ENCODE peak calls at places on chromosomes 13 and 19, in nine cellular contexts. Q is AG04450; N is endothelial cell; M is brain pericyte; P is NCI-H345; X is BE2C; O is non-pigmented ciliary epithelial cell; J is CD4-positive, alpha-beta T cell; T is H9. D is an unnamed sample.

GRCh38 chr13:20729633-20730585 is 26.4 kb downstream of the IL17D start:
- DNase-seq in O (no peak), X (no peak), T (no peak), N (no peak), M (no peak), J (no peak), P (no peak), Q (no peak), D (no peak)

GRCh38 chr13:21458457-21458815 is 667 bp downstream of the ZDHHC20 start:
- DNase-seq in X (peak), M (no peak), O (no peak), Q (no peak), N (peak), J (peak), P (peak), T (peak), D (peak)

GRCh38 chr19:6765738-6766356 is 1.4 kb downstream of the SH2D3A start:
- DNase-seq in M (no peak), J (no peak), T (peak), N (no peak), Q (no peak), X (no peak), O (no peak), P (peak), D (no peak)

GRCh38 chr13:73544175-73544574 is 485.4 kb downstream of the KLF5 start:
- DNase-seq in M (no peak), T (no peak), P (no peak), O (no peak), Q (no peak), N (no peak), J (no peak), X (no peak), D (no peak)

GRCh38 chr19:55275851-55276719 is 3.8 kb downstream of the HSPBP1 start:
- DNase-seq in N (no peak), T (no peak), J (no peak), O (no peak), M (no peak), Q (no peak), P (no peak), X (no peak), D (no peak)

GRCh38 chr19:10364644-10365043 is 15.7 kb downstream of the TYK2 start:
- DNase-seq in J (no peak), O (no peak), P (no peak), Q (no peak), T (no peak), M (no peak), X (no peak), N (no peak), D (no peak)

GRCh38 chr13:62678039-62678438 is 1262.4 kb upstream of the PCDH20 start:
- DNase-seq in T (no peak), N (no peak), J (no peak), X (no peak), O (no peak), Q (no peak), P (no peak), M (no peak), D (no peak)

GRCh38 chr19:8363803-8364771 is at the start of gene ANGPTL4:
- DNase-seq in X (peak), M (no peak), T (peak), Q (no peak), P (peak), O (no peak), J (peak), N (peak), D (no peak)

GRCh38 chr19:15928321-15928720 is 6.0 kb downstream of the CYP4F11 start:
- DNase-seq in N (no peak), X (no peak), M (no peak), P (no peak), J (no peak), O (no peak), Q (no peak), T (no peak), D (no peak)

GRCh38 chr19:9836021-9836420 is 903 bp downstream of the PIN1 start:
- DNase-seq in J (no peak), T (no peak), M (no peak), O (no peak), Q (no peak), N (no peak), X (no peak), P (no peak), D (no peak)

GRCh38 chr19:1856698-1857603 is 6.4 kb downstream of the KLF16 start:
- DNase-seq in P (no peak), N (peak), M (no peak), X (peak), J (no peak), O (peak), T (peak), Q (no peak), D (peak)

GRCh38 chr19:8392017-8392591 is 1.9 kb downstream of the RAB11B start:
- DNase-seq in O (no peak), X (no peak), T (no peak), J (no peak), P (no peak), N (no peak), M (no peak), Q (no peak), D (no peak)

GRCh38 chr19:36169084-36169760 is 17.0 kb upstream of the COX7A1 start:
- DNase-seq in N (peak), Q (no peak), O (no peak), J (no peak), T (no peak), M (no peak), P (peak), X (peak), D (peak)

GRCh38 chr13:45518525-45519235 is 53.9 kb downstream of the COG3 start:
- DNase-seq in N (no peak), O (no peak), M (no peak), Q (peak), X (no peak), P (no peak), J (no peak), T (no peak), D (no peak)

GRCh38 chr13:32047796-32048195 is 16.2 kb downstream of the FRY start:
- DNase-seq in P (no peak), M (no peak), J (no peak), O (no peak), Q (no peak), X (no peak), N (no peak), T (no peak), D (no peak)

GRCh38 chr19:19192910-19193423 is 909 bp downstream of the RFXANK start:
- DNase-seq in M (no peak), J (no peak), N (no peak), O (no peak), X (no peak), T (no peak), Q (no peak), P (no peak), D (no peak)

GRCh38 chr19:11130824-11131455 is 24.6 kb downstream of the SPC24 start:
- DNase-seq in Q (peak), M (no peak), O (no peak), J (peak), X (peak), P (peak), T (peak), N (peak), D (peak)

GRCh38 chr13:93144031-93144430 is 82.6 kb upstream of the GPC6 start:
- DNase-seq in Q (no peak), O (no peak), M (no peak), J (no peak), N (no peak), X (no peak), P (no peak), T (no peak), D (no peak)